ENCODE peak calls at places on chromosomes 11 and 22, in seven cellular contexts. W, R, E, O, J, T and A are unnamed samples.
A peak's percentile ranks its signal among the peaks of the same experiment; 100 is the strongest.

GRCh38 chr11:2509481-2510001 is 64.7 kb downstream of the KCNQ1 start:
- DNase-seq in W (no peak), R (no peak), T (no peak), O (no peak), E (no peak), J (no peak), A (no peak)

GRCh38 chr22:41565403-41566054 is 4.7 kb downstream of the CSDC2 start:
- DNase-seq in R (no peak), O (no peak), E (peak; percentile 84), T (peak; percentile 56), W (peak; percentile 76), J (peak; percentile 68), A (peak; percentile 81)

GRCh38 chr11:134554106-134554505 is 142.1 kb upstream of the B3GAT1 start:
- DNase-seq in W (no peak), E (no peak), R (no peak), O (no peak), J (no peak), T (no peak), A (no peak)

GRCh38 chr11:11946878-11947277 is 61.5 kb downstream of the DKK3 start:
- DNase-seq in T (no peak), O (no peak), E (peak; percentile 12), R (no peak), W (no peak), J (no peak), A (no peak)

GRCh38 chr22:26744892-26745808 is 87.8 kb downstream of the MIAT start:
- DNase-seq in W (no peak), T (no peak), E (no peak), J (no peak), O (no peak), R (no peak), A (no peak)

GRCh38 chr11:28146123-28146751 is 38.0 kb downstream of the METTL15 start:
- DNase-seq in T (peak; percentile 59), J (peak; percentile 79), O (no peak), E (peak; percentile 95), R (peak; percentile 63), W (peak; percentile 84), A (peak; percentile 68)

GRCh38 chr11:30143098-30143705 is 87.6 kb upstream of the FSHB start:
- DNase-seq in E (peak; percentile 4), T (peak; percentile 4), W (no peak), O (peak; percentile 49), R (no peak), J (peak; percentile 68), A (peak; percentile 12)

GRCh38 chr11:45879803-45880685 is 5.4 kb upstream of the MAPK8IP1 start:
- DNase-seq in O (no peak), R (no peak), E (peak; percentile 42), T (no peak), W (no peak), J (peak; percentile 82), A (no peak)

GRCh38 chr11:1744137-1744878 is 6.1 kb downstream of the IFITM10 start:
- DNase-seq in R (no peak), T (no peak), O (no peak), E (no peak), J (no peak), W (peak; percentile 33), A (no peak)

GRCh38 chr22:50178871-50179869 is 6.5 kb upstream of the TRABD start:
- DNase-seq in J (no peak), E (no peak), R (no peak), T (no peak), O (no peak), W (no peak), A (no peak)

GRCh38 chr11:133951484-133952198 is 5.1 kb downstream of the IGSF9B start:
- DNase-seq in W (peak; percentile 11), J (peak; percentile 25), T (no peak), E (peak; percentile 63), R (no peak), O (no peak), A (no peak)

GRCh38 chr22:33357894-33358440 is 299.8 kb upstream of the SYN3 start:
- DNase-seq in J (no peak), W (no peak), O (no peak), T (no peak), R (no peak), E (no peak), A (no peak)

GRCh38 chr22:42387631-42388030 is 44.6 kb downstream of the NFAM1 start:
- DNase-seq in E (no peak), W (no peak), T (no peak), J (no peak), R (no peak), O (no peak), A (no peak)

GRCh38 chr11:614583-615452 is 932 bp downstream of the IRF7 start:
- DNase-seq in J (peak; percentile 77), O (no peak), E (no peak), R (no peak), T (no peak), W (no peak), A (no peak)

GRCh38 chr11:72014761-72015320 is 16.1 kb downstream of the IL18BP start:
- DNase-seq in O (no peak), R (no peak), T (no peak), W (no peak), E (no peak), J (no peak), A (no peak)

GRCh38 chr11:101341578-101341977 is 212.0 kb upstream of the PGR start:
- DNase-seq in R (no peak), T (no peak), E (no peak), J (no peak), O (no peak), W (no peak), A (no peak)

GRCh38 chr11:68411501-68411991 is 49.0 kb upstream of the PPP6R3 start:
- DNase-seq in W (no peak), R (no peak), T (no peak), O (no peak), E (no peak), J (no peak), A (no peak)

GRCh38 chr22:38422615-38423511 is 32.1 kb downstream of the KCNJ4 start:
- DNase-seq in J (no peak), E (no peak), T (no peak), R (no peak), W (no peak), O (no peak), A (no peak)

GRCh38 chr11:43736502-43737193 is 56.1 kb downstream of the HSD17B12 start:
- DNase-seq in R (peak; percentile 40), O (no peak), W (no peak), E (peak; percentile 87), T (peak; percentile 39), J (peak; percentile 49), A (no peak)

GRCh38 chr11:12811861-12812260 is 137.6 kb downstream of the TEAD1 start:
- DNase-seq in R (no peak), O (peak; percentile 47), W (no peak), J (no peak), T (no peak), E (no peak), A (no peak)

GRCh38 chr22:49208003-49208402 is 619.7 kb downstream of the BRD1 start:
- DNase-seq in E (no peak), J (no peak), O (no peak), R (no peak), W (no peak), T (no peak), A (no peak)

DNA sequence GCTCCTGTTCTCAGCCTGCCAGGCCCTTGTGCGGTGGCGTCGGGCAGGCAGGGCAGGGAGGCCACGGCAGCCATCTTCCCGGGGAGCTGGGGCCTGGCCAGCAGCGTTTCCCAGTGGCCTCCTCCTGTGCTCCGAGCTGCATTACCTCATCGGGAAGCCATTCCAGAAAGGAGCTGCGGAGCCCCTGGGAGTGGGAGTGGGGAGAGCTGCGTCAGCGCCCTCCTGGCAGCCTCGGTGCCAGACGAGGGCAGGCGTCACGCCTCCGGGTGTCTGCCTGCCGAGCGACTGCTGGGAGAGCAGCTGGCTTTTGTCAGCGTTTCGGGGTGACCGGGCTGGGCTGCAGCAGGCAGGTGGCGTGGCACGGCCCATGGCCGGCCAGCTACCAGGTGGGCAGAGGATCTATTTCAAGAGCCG is 30.9 kb upstream of the WNT7B start:
- DNase-seq in E (peak; percentile 98), T (peak; percentile 76), O (no peak), R (peak; percentile 38), W (peak; percentile 92), J (no peak), A (peak; percentile 60)
- TF ChIP-seq CTCF in E (no peak), T (no peak), O (no peak), R (no peak), W (no peak), J (no peak), A (no peak)

DNA sequence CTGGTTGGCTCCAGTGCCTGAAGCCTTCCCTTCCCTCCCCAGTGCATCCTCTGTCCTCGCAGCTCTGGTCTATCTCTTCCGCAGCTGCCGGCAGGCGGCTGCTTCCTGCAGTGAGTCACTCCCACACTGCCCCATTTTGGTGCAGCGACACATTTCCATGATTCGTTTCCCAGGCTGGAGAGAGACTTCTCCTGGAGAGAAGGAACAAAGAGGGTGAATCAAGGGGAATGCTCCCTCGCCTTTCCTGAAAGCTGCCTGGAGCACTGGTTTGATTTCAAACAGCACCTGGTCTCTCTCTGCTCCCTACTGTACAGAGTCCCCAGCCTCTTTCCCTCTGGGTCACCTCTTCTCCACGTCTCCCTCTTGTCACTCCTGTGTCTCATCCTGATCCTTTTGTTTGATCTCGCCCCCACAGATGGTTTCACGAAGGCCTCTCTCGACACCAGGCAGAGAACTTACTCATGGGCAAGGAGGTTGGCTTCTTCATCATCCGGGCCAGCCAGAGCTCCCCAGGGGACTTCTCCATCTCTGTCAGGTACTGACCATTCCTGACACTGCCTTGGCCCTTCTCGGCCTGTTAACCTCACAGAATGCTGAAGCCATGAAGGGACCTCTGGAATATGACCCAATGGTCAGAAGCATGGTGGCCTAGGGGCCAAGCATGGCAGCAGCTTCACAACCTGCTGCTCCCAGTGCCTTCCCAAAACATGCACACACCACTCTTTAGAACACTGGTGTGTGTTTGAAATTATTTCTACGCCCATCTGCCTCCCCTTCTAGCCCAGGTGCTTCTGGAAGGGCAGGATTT is at the start of gene TMA7B:
- DNase-seq in R (no peak), O (no peak), J (peak; percentile 57), E (peak; percentile 74), W (peak; percentile 60), T (peak; percentile 21), A (peak; percentile 31)
- H3K4me3 ChIP-seq in R (no peak within 1 kb of the TSS), O (no peak within 1 kb of the TSS), J (no peak within 1 kb of the TSS), E (no peak within 1 kb of the TSS), W (no peak within 1 kb of the TSS), T (peak within 1 kb of the TSS; percentile 23), A (no peak within 1 kb of the TSS)

GRCh38 chr11:26649884-26650283 is 72.0 kb downstream of the SLC5A12 start:
- DNase-seq in R (peak; percentile 29), W (peak; percentile 60), O (peak; percentile 60), T (peak; percentile 32), E (peak; percentile 55), J (peak; percentile 83), A (peak; percentile 33)
- TF ChIP-seq CTCF in R (peak; percentile 68), W (peak; percentile 74), O (peak; percentile 88), T (peak; percentile 84), E (peak; percentile 58), J (peak; percentile 74), A (peak; percentile 69)

DNA sequence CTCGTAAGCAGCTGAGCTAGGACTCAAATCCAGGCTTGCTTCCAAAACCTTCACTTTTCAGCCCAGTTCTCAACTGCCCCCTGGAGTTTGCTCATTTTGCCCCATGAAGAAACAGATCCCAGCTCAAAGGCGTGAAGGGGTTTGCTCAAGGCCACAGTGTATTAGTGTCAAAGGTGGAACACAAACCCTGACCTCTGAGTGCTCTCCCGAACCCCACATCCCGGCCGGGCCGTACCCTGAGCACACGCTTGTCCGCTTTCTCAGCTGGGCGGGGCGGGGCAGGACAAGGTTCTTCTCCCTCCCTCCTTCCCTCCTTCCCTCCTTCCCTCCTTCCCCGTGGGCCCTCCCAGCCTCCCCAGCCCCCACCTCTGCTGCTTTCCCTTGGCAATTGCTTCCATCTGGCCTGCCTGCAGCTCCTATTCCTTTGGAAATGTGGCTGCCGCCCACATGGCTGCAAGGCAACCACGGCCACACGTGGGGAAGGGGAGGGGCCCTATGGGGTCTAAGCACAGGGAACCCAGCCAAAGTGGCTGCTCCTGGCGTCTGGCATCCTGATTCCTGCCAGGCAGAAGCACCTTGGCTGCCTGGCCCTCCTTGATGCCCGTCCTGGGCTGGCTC is 4.1 kb downstream of the ST3GAL4 start:
- DNase-seq in E (peak; percentile 70), O (no peak), R (no peak), W (peak; percentile 87), T (no peak), J (no peak), A (peak; percentile 86)
- H3K4me3 ChIP-seq in E (peak overlapping the region; percentile 23), O (no peak overlapping the region), R (peak overlapping the region; percentile 20), W (no peak overlapping the region), T (no peak overlapping the region), J (no peak overlapping the region), A (peak overlapping the region; percentile 30)